ENCODE peak calls at places on chromosome 3, in eight cellular contexts. D, F, Q, V, S, Z, X and T are unnamed samples.

GRCh38 chr3:183809209-183809608 is 16.2 kb downstream of the MAP6D1 start:
- DNase-seq in Z (no peak), X (no peak), V (no peak), S (no peak), Q (no peak), D (no peak), F (no peak), T (no peak)

GRCh38 chr3:153752405-153753027 is 368.7 kb upstream of the ARHGEF26 start:
- DNase-seq in S (no peak), Q (no peak), X (no peak), D (no peak), V (no peak), Z (no peak), F (no peak), T (no peak)

GRCh38 chr3:111919370-111920065 is 59.3 kb upstream of the ABHD10 start:
- DNase-seq in D (no peak), V (no peak), Z (no peak), X (no peak), S (no peak), F (no peak), Q (no peak), T (no peak)

GRCh38 chr3:196868297-196868661 is 559 bp downstream of the SENP5 start:
- DNase-seq in D (no peak), S (peak), Q (no peak), Z (peak), F (no peak), V (no peak), X (no peak), T (no peak)

GRCh38 chr3:178419078-178419477 is 117.2 kb upstream of the KCNMB2 start:
- DNase-seq in S (no peak), Z (peak), V (no peak), F (no peak), X (no peak), Q (no peak), D (no peak), T (no peak)

GRCh38 chr3:42653560-42654330 is at the start of gene ZBTB47:
- DNase-seq in F (peak), X (no peak), S (no peak), Q (no peak), V (no peak), Z (peak), D (peak), T (no peak)

GRCh38 chr3:197021231-197021630 is 8.4 kb downstream of the MELTF start:
- DNase-seq in Q (no peak), Z (no peak), X (no peak), V (no peak), F (no peak), D (no peak), S (no peak), T (no peak)

GRCh38 chr3:124700880-124701684 is 29.2 kb upstream of the UMPS start:
- DNase-seq in S (no peak), D (no peak), V (no peak), X (no peak), Z (peak), F (peak), Q (peak), T (no peak)

GRCh38 chr3:134029734-134030381 is at the start of gene SLCO2A1:
- DNase-seq in Q (no peak), D (peak), F (no peak), S (no peak), V (no peak), Z (no peak), X (no peak), T (no peak)

GRCh38 chr3:101903426-101903825 is 54.1 kb downstream of the NFKBIZ start:
- DNase-seq in F (peak), X (no peak), Z (no peak), V (no peak), D (no peak), S (no peak), Q (no peak), T (no peak)

GRCh38 chr3:69698728-69699127 is 40.5 kb upstream of the MITF start:
- DNase-seq in F (no peak), Q (no peak), S (no peak), D (no peak), Z (peak), X (no peak), V (no peak), T (no peak)

GRCh38 chr3:44439499-44440295 is 37.8 kb downstream of the ZNF445 start:
- DNase-seq in F (no peak), X (peak), S (peak), Z (no peak), Q (no peak), V (no peak), D (peak), T (no peak)

GRCh38 chr3:190338717-190339116 is 16.5 kb upstream of the CLDN1 start:
- DNase-seq in D (no peak), X (no peak), F (peak), Q (no peak), V (no peak), Z (peak), S (no peak), T (no peak)

GRCh38 chr3:134677196-134677986 is 26.6 kb upstream of the KY start:
- DNase-seq in D (no peak), Q (no peak), V (no peak), F (no peak), X (peak), Z (no peak), S (no peak), T (no peak)

GRCh38 chr3:145370870-145371269 is 790.1 kb downstream of the PLOD2 start:
- DNase-seq in V (no peak), X (no peak), F (no peak), S (no peak), Q (no peak), D (no peak), Z (no peak), T (no peak)

GRCh38 chr3:46978381-46978780 is 1.1 kb upstream of the NBEAL2 start:
- DNase-seq in Z (no peak), S (no peak), F (no peak), X (no peak), D (peak), Q (no peak), V (no peak), T (no peak)

GRCh38 chr3:100041328-100041749 is 73.0 kb downstream of the FILIP1L start:
- DNase-seq in Q (peak), S (no peak), F (peak), D (no peak), X (no peak), Z (peak), V (peak), T (peak)

GRCh38 chr3:172918165-172918564 is 167.6 kb downstream of the ECT2 start:
- DNase-seq in D (no peak), Z (peak), Q (no peak), S (no peak), V (peak), F (no peak), X (no peak), T (no peak)

GRCh38 chr3:105518806-105519418 is 152.2 kb downstream of the ALCAM start:
- DNase-seq in X (no peak), S (peak), V (peak), Q (peak), D (no peak), F (peak), Z (peak), T (peak)

GRCh38 chr3:126912491-126913195 is 70.3 kb upstream of the PLXNA1 start:
- DNase-seq in Z (no peak), V (no peak), D (no peak), F (no peak), X (no peak), Q (no peak), S (no peak), T (no peak)

GRCh38 chr3:121477589-121477988 is 68.2 kb downstream of the POLQ start:
- DNase-seq in X (no peak), Z (peak), D (no peak), S (no peak), Q (peak), V (peak), F (peak), T (no peak)

GRCh38 chr3:8784676-8785435 is 15.4 kb upstream of the OXTR start:
- DNase-seq in X (no peak), F (no peak), Z (no peak), Q (no peak), D (no peak), S (no peak), V (no peak), T (no peak)

GRCh38 chr3:58528629-58529028 is 8.4 kb downstream of the ACOX2 start:
- DNase-seq in D (no peak), F (peak), X (no peak), S (no peak), V (no peak), Z (peak), Q (no peak), T (no peak)